ENCODE peak calls at places on chromosome 3, in five cellular contexts. Q is germinal center, I is GM06990, T is spleen, U is Peyer's patch. G is an unnamed sample.
A peak's percentile ranks its signal among the peaks of the same experiment; 100 is the strongest.

GRCh38 chr3:111473550-111473949 is 68.4 kb upstream of the CD96 start:
- DNase-seq in U (no peak), T (no peak), I (no peak), Q (no peak), G (no peak)

GRCh38 chr3:23112491-23112890 is 90.6 kb upstream of the UBE2E2 start:
- DNase-seq in I (no peak), Q (no peak), U (no peak), T (no peak), G (no peak)

GRCh38 chr3:68919000-68919399 is 13.3 kb downstream of the TAFA4 start:
- DNase-seq in T (no peak), U (no peak), Q (no peak), I (no peak), G (no peak)

GRCh38 chr3:157136647-157137387 is 23.1 kb downstream of the CCNL1 start:
- DNase-seq in I (no peak), U (peak; percentile 90), T (no peak), Q (no peak), G (no peak)

GRCh38 chr3:53044371-53045106 is 1.3 kb downstream of the SFMBT1 start:
- DNase-seq in U (no peak), Q (peak; percentile 23), T (no peak), I (peak; percentile 68), G (peak; percentile 4)

GRCh38 chr3:72679540-72680198 is 168.6 kb downstream of the SHQ1 start:
- DNase-seq in Q (no peak), I (peak; percentile 32), U (no peak), T (no peak), G (no peak)

GRCh38 chr3:102034639-102035038 is 185.3 kb downstream of the NFKBIZ start:
- DNase-seq in T (no peak), I (no peak), U (no peak), Q (no peak), G (no peak)

GRCh38 chr3:58251653-58252052 is 14.1 kb downstream of the ABHD6 start:
- DNase-seq in I (no peak), T (no peak), Q (no peak), U (no peak), G (no peak)

G was measured in AG09319.